ENCODE peak calls at places on chromosomes 4 and X, in six cellular contexts. X is heart right ventricle, Z is fibroblast of pulmonary artery, K is coronary artery, G is AG09309, O is RWPE1. R is an unnamed sample.

GRCh38 chr4:182788197-182788596 is 129.0 kb downstream of the DCTD start:
- DNase-seq in O (no peak), G (no peak), Z (no peak), K (no peak), X (no peak), R (no peak)

GRCh38 chrX:110315541-110315940 is 2.3 kb downstream of the AMMECR1 start:
- DNase-seq in O (no peak), K (no peak), X (no peak), Z (no peak), G (no peak), R (no peak)

GRCh38 chr4:3466691-3467600 is 3.8 kb downstream of the DOK7 start:
- DNase-seq in K (no peak), X (no peak), O (no peak), Z (no peak), G (no peak), R (no peak)

GRCh38 chrX:45714864-45715263 is 514.2 kb upstream of the DIPK2B start:
- DNase-seq in O (no peak), G (peak), K (no peak), X (peak), Z (peak), R (no peak)

GRCh38 chrX:150899191-150899757 is 806 bp upstream of the CD99L2 start:
- DNase-seq in K (peak), G (no peak), X (peak), Z (peak), O (peak), R (no peak)

GRCh38 chr4:10582059-10582686 is 102.4 kb downstream of the CLNK start:
- DNase-seq in X (peak), Z (peak), G (peak), K (no peak), O (peak), R (no peak)

GRCh38 chrX:150683536-150684146 is 9.6 kb upstream of the MTMR1 start:
- DNase-seq in O (peak), G (no peak), Z (peak), X (no peak), K (no peak), R (no peak)

GRCh38 chrX:23811135-23811781 is 28.3 kb downstream of the SAT1 start:
- DNase-seq in X (peak), O (no peak), K (no peak), Z (no peak), G (no peak), R (no peak)

GRCh38 chr4:183408791-183409190 is 35.6 kb upstream of the CDKN2AIP start:
- DNase-seq in K (no peak), X (no peak), G (no peak), O (no peak), Z (no peak), R (no peak)

GRCh38 chr4:24126776-24127175 is 236.9 kb upstream of the PPARGC1A start:
- DNase-seq in K (no peak), G (no peak), O (no peak), Z (no peak), X (no peak), R (no peak)

GRCh38 chr4:30385650-30386049 is 334.5 kb upstream of the PCDH7 start:
- DNase-seq in X (no peak), Z (no peak), O (no peak), K (no peak), G (no peak), R (no peak)

GRCh38 chrX:53072418-53073114 is 9.6 kb upstream of the TSPYL2 start:
- DNase-seq in X (no peak), Z (no peak), K (peak), G (no peak), O (no peak), R (no peak)

GRCh38 chrX:104921606-104922205 is 298.8 kb downstream of the TEX13A start:
- DNase-seq in O (no peak), Z (no peak), K (no peak), G (no peak), X (no peak), R (no peak)

GRCh38 chr4:169070071-169070894 is 60.2 kb upstream of the CBR4 start:
- DNase-seq in O (peak), Z (peak), X (peak), G (peak), K (no peak), R (peak)

GRCh38 chrX:31166416-31166815 is 94.6 kb upstream of the FTHL17 start:
- DNase-seq in O (no peak), X (no peak), K (no peak), Z (peak), G (no peak), R (no peak)

GRCh38 chr4:107349266-107349665 is 313.2 kb upstream of the DKK2 start:
- DNase-seq in O (no peak), K (no peak), Z (no peak), G (no peak), X (no peak), R (peak)

GRCh38 chr4:30875659-30876269 is 155.6 kb downstream of the PCDH7 start:
- DNase-seq in X (no peak), O (peak), Z (peak), K (no peak), G (no peak), R (no peak)

GRCh38 chr4:91427171-91427570 is 876.6 kb upstream of the GRID2 start:
- DNase-seq in O (peak), K (no peak), X (no peak), G (no peak), Z (no peak), R (no peak)

GRCh38 chr4:32775049-32775448 is 2054.9 kb downstream of the PCDH7 start:
- DNase-seq in X (no peak), G (no peak), K (no peak), O (no peak), Z (peak), R (no peak)

GRCh38 chrX:54921427-54922021 is 900 bp downstream of the TRO start:
- DNase-seq in O (no peak), K (no peak), Z (peak), G (peak), X (peak), R (peak)

GRCh38 chrX:120617996-120618630 is 11.7 kb downstream of the C1GALT1C1 start:
- DNase-seq in G (no peak), O (no peak), Z (no peak), X (no peak), K (no peak), R (no peak)

GRCh38 chrX:18424482-18425198 is 768 bp upstream of the CDKL5 start:
- DNase-seq in O (no peak), Z (peak), X (peak), K (peak), G (no peak), R (no peak)

GRCh38 chr4:150192986-150193385 is 114.7 kb downstream of the DCLK2 start:
- DNase-seq in G (no peak), K (no peak), X (no peak), O (no peak), Z (no peak), R (no peak)

GRCh38 chrX:68892651-68893050 is 63.8 kb downstream of the EFNB1 start:
- DNase-seq in Z (no peak), O (no peak), K (no peak), G (no peak), X (no peak), R (no peak)

GRCh38 chrX:68894142-68894512 is 65.3 kb downstream of the EFNB1 start:
- DNase-seq in X (no peak), Z (no peak), O (no peak), G (no peak), K (no peak), R (no peak)

GRCh38 chrX:68895339-68896250 is 66.8 kb downstream of the EFNB1 start:
- DNase-seq in Z (peak), G (no peak), O (peak), X (peak), K (peak), R (no peak)

GRCh38 chrX:68896581-68896980 is 67.8 kb downstream of the EFNB1 start:
- DNase-seq in X (no peak), Z (no peak), K (no peak), G (no peak), O (no peak), R (no peak)

GRCh38 chrX:68894513-68895338 is 65.9 kb downstream of the EFNB1 start:
- DNase-seq in K (no peak), X (peak), Z (peak), O (peak), G (no peak), R (no peak)
- TF ChIP-seq CTCF in K (no peak), X (no peak), Z (no peak), O (no peak), G (no peak), R (no peak)

DNA sequence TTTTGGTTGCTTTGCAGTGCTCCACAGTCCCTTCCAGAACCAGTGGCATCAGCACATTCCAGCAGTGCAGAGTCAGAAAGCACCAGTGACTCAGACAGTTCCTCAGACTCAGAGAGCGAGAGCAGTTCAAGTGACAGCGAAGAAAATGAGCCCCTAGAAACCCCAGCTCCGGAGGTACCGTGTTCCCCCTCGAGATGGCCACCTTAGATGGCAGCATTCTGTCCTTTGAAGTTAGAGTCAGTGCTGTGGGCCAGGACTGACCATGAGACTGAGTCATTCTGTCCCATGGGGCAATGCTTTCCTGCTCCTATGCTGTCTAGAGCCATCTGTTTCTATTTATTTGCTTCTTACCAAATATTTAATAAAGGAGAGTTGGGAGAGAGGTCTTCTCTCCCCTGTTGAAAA is 112.3 kb downstream of the KLHL8 start:
- DNase-seq in O (peak), X (peak), K (peak), G (no peak), Z (peak), R (no peak)
- TF ChIP-seq CTCF in O (no peak), X (no peak), K (no peak), G (no peak), Z (no peak), R (no peak)

GRCh38 chr4:37976991-37977470 is 16.8 kb downstream of the PTTG2 start:
- DNase-seq in K (peak), Z (peak), O (peak), X (peak), G (no peak), R (no peak)
- TF ChIP-seq CTCF in K (no peak), Z (no peak), O (no peak), X (no peak), G (no peak), R (peak)

GRCh38 chr4:188383180-188383579 is 243.9 kb downstream of the TRIML1 start:
- DNase-seq in G (no peak), K (no peak), X (no peak), O (no peak), Z (no peak), R (no peak)
- TF ChIP-seq CTCF in G (no peak), K (no peak), X (no peak), O (no peak), Z (no peak), R (no peak)

DNA sequence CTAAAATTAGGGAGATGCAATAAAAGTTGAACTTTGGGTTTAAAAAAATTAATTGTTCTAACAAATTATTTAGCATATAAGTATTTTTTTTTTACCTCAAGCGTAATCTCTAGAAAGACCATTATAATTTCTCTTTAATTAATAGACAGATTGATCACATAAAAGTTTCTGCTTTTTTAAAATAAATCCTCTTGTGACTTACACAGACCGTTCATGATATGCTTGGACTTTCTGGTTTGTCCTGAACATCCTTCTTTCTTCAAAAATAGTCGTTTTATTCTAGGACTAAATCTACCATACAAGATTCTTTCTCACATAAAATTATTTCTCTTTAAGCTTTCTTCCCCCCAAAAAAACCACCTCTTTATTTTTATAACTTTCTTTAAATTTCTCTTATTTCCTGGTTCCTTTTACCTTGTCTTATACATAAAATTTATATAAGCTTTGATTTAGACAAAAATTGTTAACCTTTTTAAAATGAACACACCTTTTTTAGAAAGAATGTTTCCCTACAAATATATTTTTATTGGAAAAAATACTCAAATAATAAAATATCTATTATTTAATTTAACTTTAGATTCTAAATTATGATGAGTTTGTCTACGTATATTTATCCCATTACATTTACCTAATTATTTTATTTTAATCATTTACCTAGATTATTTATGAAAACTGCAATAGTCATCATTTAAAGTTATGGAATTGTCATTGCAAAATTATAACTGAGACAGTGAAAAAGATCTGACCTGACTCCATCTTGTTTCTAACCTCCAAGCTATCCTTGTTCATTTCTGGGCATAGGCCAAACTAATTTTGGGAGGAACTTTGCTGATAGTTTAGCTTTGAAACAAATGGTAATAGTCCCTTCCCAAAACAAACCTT is 37.6 kb downstream of the PGRMC2 start:
- DNase-seq in X (no peak), G (no peak), O (no peak), Z (no peak), K (no peak), R (no peak)
- TF ChIP-seq CTCF in X (no peak), G (no peak), O (no peak), Z (no peak), K (no peak), R (no peak)

R was measured in AG04449.